ENCODE peak calls at places on chromosome 15, in four cellular contexts. U, H, Y and P are unnamed samples.

GRCh38 chr15:98888839-98889479 is 118.6 kb downstream of the PGPEP1L start:
- DNase-seq in U (no peak), H (no peak), Y (peak), P (peak)

GRCh38 chr15:81211376-81211775 is 14.7 kb downstream of the IL16 start:
- DNase-seq in U (no peak), H (no peak), Y (no peak), P (no peak)

GRCh38 chr15:70362350-70362749 is 264.6 kb upstream of the TLE3 start:
- DNase-seq in U (no peak), H (peak), Y (no peak), P (no peak)

GRCh38 chr15:29268706-29269484 is 727 bp downstream of the NSMCE3 start:
- DNase-seq in U (peak), H (peak), Y (peak), P (peak)

GRCh38 chr15:41417418-41417811 is 520 bp downstream of the RTF1 start:
- DNase-seq in U (peak), H (no peak), Y (peak), P (peak)

GRCh38 chr15:39462691-39463090 is 118.2 kb upstream of the THBS1 start:
- DNase-seq in U (no peak), H (no peak), Y (peak), P (no peak)

GRCh38 chr15:33107950-33108349 is 86.6 kb downstream of the FMN1 start:
- DNase-seq in U (no peak), H (no peak), Y (no peak), P (no peak)

GRCh38 chr15:72934006-72934405 is 118.3 kb upstream of the NEO1 start:
- DNase-seq in U (no peak), H (no peak), Y (no peak), P (no peak)

GRCh38 chr15:57476533-57476975 is 100.2 kb downstream of the CGNL1 start:
- DNase-seq in U (no peak), H (no peak), Y (peak), P (no peak)

GRCh38 chr15:38652183-38652794 is 87.7 kb upstream of the RASGRP1 start:
- DNase-seq in U (no peak), H (no peak), Y (no peak), P (no peak)

GRCh38 chr15:61624950-61625349 is 395.8 kb upstream of the RORA start:
- DNase-seq in U (no peak), H (no peak), Y (no peak), P (no peak)

GRCh38 chr15:99409097-99409473 is 156.7 kb upstream of the MEF2A start:
- DNase-seq in U (no peak), H (no peak), Y (peak), P (peak)

GRCh38 chr15:77002436-77002835 is 7.5 kb downstream of the PSTPIP1 start:
- DNase-seq in U (no peak), H (no peak), Y (no peak), P (no peak)

GRCh38 chr15:40310001-40310959 is 2.5 kb upstream of the PLCB2 start:
- DNase-seq in U (peak), H (peak), Y (no peak), P (peak)

GRCh38 chr15:38853608-38854007 is 289.0 kb upstream of the RASGRP1 start:
- DNase-seq in U (peak), H (no peak), Y (peak), P (peak)

GRCh38 chr15:52652984-52653383 is 26.2 kb downstream of the ATOSA start:
- DNase-seq in U (no peak), H (no peak), Y (peak), P (peak)

GRCh38 chr15:80709542-80709941 is 14.4 kb downstream of the ABHD17C start:
- DNase-seq in U (no peak), H (peak), Y (no peak), P (peak)

GRCh38 chr15:69154684-69155083 is 5.8 kb upstream of the GLCE start:
- DNase-seq in U (no peak), H (no peak), Y (peak), P (no peak)

GRCh38 chr15:66038387-66039116 is 169.3 kb downstream of the RAB11A start:
- DNase-seq in U (no peak), H (peak), Y (no peak), P (no peak)

GRCh38 chr15:88744548-88745020 is 58.7 kb upstream of the ACAN start:
- DNase-seq in U (no peak), H (no peak), Y (peak), P (no peak)

GRCh38 chr15:49152552-49153337 is 2.7 kb downstream of the COPS2 start:
- DNase-seq in U (no peak), H (no peak), Y (no peak), P (no peak)

GRCh38 chr15:72835289-72835890 is 51.8 kb upstream of the ADPGK start:
- DNase-seq in U (no peak), H (peak), Y (no peak), P (peak)

GRCh38 chr15:63065262-63066234 is 23.0 kb downstream of the TPM1 start:
- DNase-seq in U (no peak), H (no peak), Y (no peak), P (no peak)

GRCh38 chr15:89088605-89089315 is 504 bp downstream of the ABHD2 start:
- DNase-seq in U (peak), H (no peak), Y (no peak), P (no peak)

GRCh38 chr15:70210538-70210937 is 112.8 kb upstream of the TLE3 start:
- DNase-seq in U (no peak), H (no peak), Y (no peak), P (peak)

GRCh38 chr15:47066386-47066785 is 650.9 kb upstream of the SEMA6D start:
- DNase-seq in U (no peak), H (no peak), Y (no peak), P (no peak)